ENCODE peak calls at places on chromosomes 6 and 20, in ten cellular contexts. One of them, this sample, is unnamed. For H3K4me1, the result is how much of the 10 kb centered on the place peaks cover.

GRCh38 chr20:22180244-22180643 is 404.1 kb downstream of the FOXA2 start:
- DNase-seq in endodermal cell: peak
- DNase-seq in HCT116: no peak
- DNase-seq in upper lobe of right lung: no peak
- DNase-seq in CD8-positive, alpha-beta T cell: no peak
- DNase-seq in lower lobe of right lung: no peak
- DNase-seq in breast epithelium: no peak
- DNase-seq in tibial artery: no peak
- DNase-seq in tibial nerve: no peak
- DNase-seq in neural progenitor cell: peak
- DNase-seq in this sample: no peak

GRCh38 chr6:76684881-76685280 is 612.4 kb upstream of the IMPG1 start:
- DNase-seq in endodermal cell: peak
- DNase-seq in HCT116: no peak
- DNase-seq in upper lobe of right lung: no peak
- DNase-seq in CD8-positive, alpha-beta T cell: no peak
- DNase-seq in lower lobe of right lung: no peak
- DNase-seq in breast epithelium: no peak
- DNase-seq in tibial artery: no peak
- DNase-seq in tibial nerve: no peak
- DNase-seq in neural progenitor cell: peak
- DNase-seq in this sample: no peak

GRCh38 chr6:69848552-69848951 is 17.8 kb upstream of the COL19A1 start:
- DNase-seq in endodermal cell: no peak
- DNase-seq in HCT116: no peak
- DNase-seq in upper lobe of right lung: no peak
- DNase-seq in CD8-positive, alpha-beta T cell: no peak
- DNase-seq in lower lobe of right lung: no peak
- DNase-seq in breast epithelium: no peak
- DNase-seq in tibial artery: no peak
- DNase-seq in tibial nerve: no peak
- DNase-seq in neural progenitor cell: no peak
- DNase-seq in this sample: no peak

GRCh38 chr6:136822051-136822378 is 377 bp upstream of the PEX7 start:
- DNase-seq in endodermal cell: no peak
- DNase-seq in HCT116: no peak
- DNase-seq in upper lobe of right lung: no peak
- DNase-seq in CD8-positive, alpha-beta T cell: no peak
- DNase-seq in lower lobe of right lung: peak
- DNase-seq in breast epithelium: no peak
- DNase-seq in tibial artery: no peak
- DNase-seq in tibial nerve: no peak
- DNase-seq in neural progenitor cell: peak
- DNase-seq in this sample: no peak

GRCh38 chr6:67986694-67987232 is 648.3 kb upstream of the ADGRB3 start:
- DNase-seq in endodermal cell: no peak
- DNase-seq in HCT116: no peak
- DNase-seq in upper lobe of right lung: no peak
- DNase-seq in CD8-positive, alpha-beta T cell: no peak
- DNase-seq in lower lobe of right lung: no peak
- DNase-seq in breast epithelium: no peak
- DNase-seq in tibial artery: no peak
- DNase-seq in tibial nerve: no peak
- DNase-seq in neural progenitor cell: no peak
- DNase-seq in this sample: no peak

GRCh38 chr6:30787954-30788353 is 43.6 kb upstream of the IER3 start:
- DNase-seq in endodermal cell: no peak
- DNase-seq in HCT116: no peak
- DNase-seq in upper lobe of right lung: no peak
- DNase-seq in CD8-positive, alpha-beta T cell: no peak
- DNase-seq in lower lobe of right lung: no peak
- DNase-seq in breast epithelium: no peak
- DNase-seq in tibial artery: peak
- DNase-seq in tibial nerve: no peak
- DNase-seq in neural progenitor cell: no peak
- DNase-seq in this sample: no peak

GRCh38 chr6:157557541-157557940 is 176.6 kb downstream of the ZDHHC14 start:
- DNase-seq in endodermal cell: no peak
- DNase-seq in HCT116: no peak
- DNase-seq in upper lobe of right lung: no peak
- DNase-seq in CD8-positive, alpha-beta T cell: no peak
- DNase-seq in lower lobe of right lung: no peak
- DNase-seq in breast epithelium: no peak
- DNase-seq in tibial artery: no peak
- DNase-seq in tibial nerve: no peak
- DNase-seq in neural progenitor cell: no peak
- DNase-seq in this sample: no peak

GRCh38 chr6:110415297-110415916 is at the start of gene DDO:
- DNase-seq in endodermal cell: no peak
- DNase-seq in HCT116: no peak
- DNase-seq in upper lobe of right lung: peak
- DNase-seq in CD8-positive, alpha-beta T cell: no peak
- DNase-seq in lower lobe of right lung: peak
- DNase-seq in breast epithelium: peak
- DNase-seq in tibial artery: peak
- DNase-seq in tibial nerve: no peak
- DNase-seq in neural progenitor cell: no peak
- DNase-seq in this sample: peak

GRCh38 chr20:60485012-60485760 is 527.0 kb downstream of the CDH26 start:
- DNase-seq in endodermal cell: no peak
- DNase-seq in HCT116: no peak
- DNase-seq in upper lobe of right lung: no peak
- DNase-seq in CD8-positive, alpha-beta T cell: no peak
- DNase-seq in lower lobe of right lung: no peak
- DNase-seq in breast epithelium: no peak
- DNase-seq in tibial artery: no peak
- DNase-seq in tibial nerve: no peak
- DNase-seq in neural progenitor cell: no peak
- DNase-seq in this sample: no peak

GRCh38 chr20:31987744-31988143 is 19.8 kb downstream of the XKR7 start:
- DNase-seq in endodermal cell: no peak
- DNase-seq in HCT116: no peak
- DNase-seq in upper lobe of right lung: no peak
- DNase-seq in CD8-positive, alpha-beta T cell: no peak
- DNase-seq in lower lobe of right lung: no peak
- DNase-seq in breast epithelium: no peak
- DNase-seq in tibial artery: no peak
- DNase-seq in tibial nerve: no peak
- DNase-seq in neural progenitor cell: no peak
- DNase-seq in this sample: no peak

GRCh38 chr6:25882066-25882496 is 8.0 kb upstream of the SLC17A3 start:
- DNase-seq in endodermal cell: peak
- DNase-seq in HCT116: no peak
- DNase-seq in upper lobe of right lung: peak
- DNase-seq in CD8-positive, alpha-beta T cell: peak
- DNase-seq in lower lobe of right lung: peak
- DNase-seq in breast epithelium: no peak
- DNase-seq in tibial artery: no peak
- DNase-seq in tibial nerve: no peak
- DNase-seq in neural progenitor cell: peak
- DNase-seq in this sample: peak

GRCh38 chr20:21705466-21706344 is at the start of gene PAX1:
- DNase-seq in endodermal cell: peak
- DNase-seq in HCT116: no peak
- DNase-seq in upper lobe of right lung: no peak
- DNase-seq in CD8-positive, alpha-beta T cell: no peak
- DNase-seq in lower lobe of right lung: no peak
- DNase-seq in breast epithelium: no peak
- DNase-seq in tibial artery: no peak
- DNase-seq in tibial nerve: no peak
- DNase-seq in neural progenitor cell: peak
- DNase-seq in this sample: no peak

GRCh38 chr6:56242343-56242742 is 5.0 kb downstream of the COL21A1 start:
- DNase-seq in endodermal cell: no peak
- DNase-seq in HCT116: no peak
- DNase-seq in upper lobe of right lung: no peak
- DNase-seq in CD8-positive, alpha-beta T cell: no peak
- DNase-seq in lower lobe of right lung: no peak
- DNase-seq in breast epithelium: no peak
- DNase-seq in tibial artery: no peak
- DNase-seq in tibial nerve: no peak
- DNase-seq in neural progenitor cell: no peak
- DNase-seq in this sample: no peak

GRCh38 chr6:123806561-123806960 is 2.9 kb downstream of the NKAIN2 start:
- DNase-seq in endodermal cell: no peak
- DNase-seq in HCT116: no peak
- DNase-seq in upper lobe of right lung: no peak
- DNase-seq in CD8-positive, alpha-beta T cell: no peak
- DNase-seq in lower lobe of right lung: no peak
- DNase-seq in breast epithelium: no peak
- DNase-seq in tibial artery: no peak
- DNase-seq in tibial nerve: no peak
- DNase-seq in neural progenitor cell: no peak
- DNase-seq in this sample: no peak

GRCh38 chr6:107235521-107235920 is 120.2 kb upstream of the BEND3 start:
- DNase-seq in endodermal cell: no peak
- DNase-seq in HCT116: no peak
- DNase-seq in upper lobe of right lung: no peak
- DNase-seq in CD8-positive, alpha-beta T cell: no peak
- DNase-seq in lower lobe of right lung: no peak
- DNase-seq in breast epithelium: no peak
- DNase-seq in tibial artery: no peak
- DNase-seq in tibial nerve: no peak
- DNase-seq in neural progenitor cell: no peak
- DNase-seq in this sample: no peak

GRCh38 chr6:108767418-108768175 is 80.6 kb upstream of the ARMC2 start:
- DNase-seq in endodermal cell: no peak
- DNase-seq in HCT116: no peak
- DNase-seq in upper lobe of right lung: no peak
- DNase-seq in CD8-positive, alpha-beta T cell: no peak
- DNase-seq in lower lobe of right lung: no peak
- DNase-seq in breast epithelium: no peak
- DNase-seq in tibial artery: no peak
- DNase-seq in tibial nerve: no peak
- DNase-seq in neural progenitor cell: no peak
- DNase-seq in this sample: no peak

GRCh38 chr6:42142118-42142835 is at the start of gene C6orf132:
- DNase-seq in endodermal cell: peak
- DNase-seq in HCT116: no peak
- DNase-seq in upper lobe of right lung: peak
- DNase-seq in CD8-positive, alpha-beta T cell: no peak
- DNase-seq in lower lobe of right lung: peak
- DNase-seq in breast epithelium: peak
- DNase-seq in tibial artery: no peak
- DNase-seq in tibial nerve: no peak
- DNase-seq in neural progenitor cell: peak
- DNase-seq in this sample: peak

GRCh38 chr20:17958326-17959256 is 10.0 kb downstream of the SNX5 start:
- DNase-seq in endodermal cell: no peak
- DNase-seq in HCT116: no peak
- DNase-seq in upper lobe of right lung: no peak
- DNase-seq in CD8-positive, alpha-beta T cell: no peak
- DNase-seq in lower lobe of right lung: no peak
- DNase-seq in breast epithelium: no peak
- DNase-seq in tibial artery: no peak
- DNase-seq in tibial nerve: no peak
- DNase-seq in neural progenitor cell: no peak
- DNase-seq in this sample: no peak
- H3K4me1 ChIP-seq in endodermal cell: under half
- H3K4me1 ChIP-seq in HCT116: under half
- H3K4me1 ChIP-seq in upper lobe of right lung: half or more
- H3K4me1 ChIP-seq in CD8-positive, alpha-beta T cell: under half
- H3K4me1 ChIP-seq in lower lobe of right lung: half or more
- H3K4me1 ChIP-seq in breast epithelium: under half
- H3K4me1 ChIP-seq in tibial artery: under half
- H3K4me1 ChIP-seq in tibial nerve: half or more
- H3K4me1 ChIP-seq in neural progenitor cell: under half
- H3K4me1 ChIP-seq in this sample: half or more

GRCh38 chr6:82083646-82084045 is 163.9 kb downstream of the IBTK start:
- DNase-seq in endodermal cell: no peak
- DNase-seq in HCT116: no peak
- DNase-seq in upper lobe of right lung: no peak
- DNase-seq in CD8-positive, alpha-beta T cell: no peak
- DNase-seq in lower lobe of right lung: no peak
- DNase-seq in breast epithelium: no peak
- DNase-seq in tibial artery: no peak
- DNase-seq in tibial nerve: no peak
- DNase-seq in neural progenitor cell: no peak
- DNase-seq in this sample: no peak

GRCh38 chr6:82088978-82089855 is 158.3 kb downstream of the IBTK start:
- DNase-seq in endodermal cell: no peak
- DNase-seq in HCT116: no peak
- DNase-seq in upper lobe of right lung: no peak
- DNase-seq in CD8-positive, alpha-beta T cell: no peak
- DNase-seq in lower lobe of right lung: no peak
- DNase-seq in breast epithelium: no peak
- DNase-seq in tibial artery: no peak
- DNase-seq in tibial nerve: no peak
- DNase-seq in neural progenitor cell: peak
- DNase-seq in this sample: no peak

GRCh38 chr6:82086944-82087343 is 160.6 kb downstream of the IBTK start:
- DNase-seq in endodermal cell: no peak
- DNase-seq in HCT116: no peak
- DNase-seq in upper lobe of right lung: no peak
- DNase-seq in CD8-positive, alpha-beta T cell: no peak
- DNase-seq in lower lobe of right lung: no peak
- DNase-seq in breast epithelium: no peak
- DNase-seq in tibial artery: no peak
- DNase-seq in tibial nerve: no peak
- DNase-seq in neural progenitor cell: no peak
- DNase-seq in this sample: no peak

GRCh38 chr6:82084324-82084920 is 163.1 kb downstream of the IBTK start:
- DNase-seq in endodermal cell: no peak
- DNase-seq in HCT116: no peak
- DNase-seq in upper lobe of right lung: no peak
- DNase-seq in CD8-positive, alpha-beta T cell: no peak
- DNase-seq in lower lobe of right lung: no peak
- DNase-seq in breast epithelium: no peak
- DNase-seq in tibial artery: no peak
- DNase-seq in tibial nerve: no peak
- DNase-seq in neural progenitor cell: no peak
- DNase-seq in this sample: no peak

GRCh38 chr6:82085701-82086100 is 161.8 kb downstream of the IBTK start:
- DNase-seq in endodermal cell: peak
- DNase-seq in HCT116: no peak
- DNase-seq in upper lobe of right lung: no peak
- DNase-seq in CD8-positive, alpha-beta T cell: no peak
- DNase-seq in lower lobe of right lung: no peak
- DNase-seq in breast epithelium: no peak
- DNase-seq in tibial artery: no peak
- DNase-seq in tibial nerve: no peak
- DNase-seq in neural progenitor cell: peak
- DNase-seq in this sample: no peak
- TF ChIP-seq CTCF in endodermal cell: peak
- TF ChIP-seq CTCF in HCT116: no peak
- TF ChIP-seq CTCF in upper lobe of right lung: no peak
- TF ChIP-seq CTCF in CD8-positive, alpha-beta T cell: no peak
- TF ChIP-seq CTCF in lower lobe of right lung: no peak
- TF ChIP-seq CTCF in breast epithelium: no peak
- TF ChIP-seq CTCF in tibial artery: no peak
- TF ChIP-seq CTCF in tibial nerve: no peak
- TF ChIP-seq CTCF in neural progenitor cell: no peak
- TF ChIP-seq CTCF in this sample: no peak

GRCh38 chr20:19817017-19817416 is 59.0 kb downstream of the RIN2 start:
- DNase-seq in endodermal cell: no peak
- DNase-seq in HCT116: no peak
- DNase-seq in upper lobe of right lung: no peak
- DNase-seq in CD8-positive, alpha-beta T cell: no peak
- DNase-seq in lower lobe of right lung: no peak
- DNase-seq in breast epithelium: no peak
- DNase-seq in tibial artery: no peak
- DNase-seq in tibial nerve: no peak
- DNase-seq in neural progenitor cell: no peak
- DNase-seq in this sample: no peak
- H3K27ac ChIP-seq in endodermal cell: no peak
- H3K27ac ChIP-seq in HCT116: no peak
- H3K27ac ChIP-seq in upper lobe of right lung: no peak
- H3K27ac ChIP-seq in CD8-positive, alpha-beta T cell: no peak
- H3K27ac ChIP-seq in lower lobe of right lung: peak
- H3K27ac ChIP-seq in breast epithelium: no peak
- H3K27ac ChIP-seq in tibial artery: no peak
- H3K27ac ChIP-seq in tibial nerve: no peak
- H3K27ac ChIP-seq in neural progenitor cell: no peak
- H3K27ac ChIP-seq in this sample: peak

GRCh38 chr6:1869766-1870165 is 260.1 kb downstream of the FOXC1 start:
- DNase-seq in endodermal cell: no peak
- DNase-seq in HCT116: no peak
- DNase-seq in upper lobe of right lung: no peak
- DNase-seq in CD8-positive, alpha-beta T cell: no peak
- DNase-seq in lower lobe of right lung: no peak
- DNase-seq in breast epithelium: no peak
- DNase-seq in tibial artery: no peak
- DNase-seq in tibial nerve: no peak
- DNase-seq in neural progenitor cell: no peak
- DNase-seq in this sample: no peak
- H3K4me1 ChIP-seq in endodermal cell: under half
- H3K4me1 ChIP-seq in HCT116: under half
- H3K4me1 ChIP-seq in upper lobe of right lung: under half
- H3K4me1 ChIP-seq in CD8-positive, alpha-beta T cell: under half
- H3K4me1 ChIP-seq in lower lobe of right lung: under half
- H3K4me1 ChIP-seq in breast epithelium: under half
- H3K4me1 ChIP-seq in tibial artery: under half
- H3K4me1 ChIP-seq in tibial nerve: under half
- H3K4me1 ChIP-seq in neural progenitor cell: half or more
- H3K4me1 ChIP-seq in this sample: under half